ENCODE peak calls at places on chromosomes 16 and 17, in six cellular contexts. Y is MCF 10A, A is tibial nerve, H is head of caudate nucleus, T is SW480, R is IMR-90. C is an unnamed sample.

GRCh38 chr17:75649687-75650086 is 16.5 kb downstream of the SMIM5 start:
- DNase-seq in Y (no peak), A (no peak), H (no peak), T (no peak), R (no peak), C (no peak)

GRCh38 chr17:78689029-78689428 is 93.0 kb downstream of the CYTH1 start:
- DNase-seq in Y (no peak), A (no peak), H (no peak), T (no peak), R (no peak), C (no peak)

GRCh38 chr16:65098916-65099315 is 22.9 kb downstream of the CDH11 start:
- DNase-seq in Y (no peak), A (no peak), H (no peak), T (no peak), R (peak; percentile 26), C (no peak)

GRCh38 chr17:41977991-41978390 is 11.4 kb downstream of the CNP start:
- DNase-seq in Y (no peak), A (no peak), H (no peak), T (no peak), R (no peak), C (no peak)

GRCh38 chr17:49523706-49524472 is 28.8 kb downstream of the NGFR start:
- DNase-seq in Y (peak; percentile 95), A (no peak), H (no peak), T (peak; percentile 81), R (no peak), C (peak; percentile 95)

GRCh38 chr17:64739316-64740058 is 77.4 kb upstream of the SMURF2 start:
- DNase-seq in Y (peak; percentile 79), A (no peak), H (no peak), T (no peak), R (peak; percentile 84), C (peak; percentile 42)

GRCh38 chr17:32755045-32755805 is 121.7 kb downstream of the MYO1D start:
- DNase-seq in Y (peak; percentile 66), A (no peak), H (peak; percentile 34), T (peak; percentile 66), R (peak; percentile 76), C (peak; percentile 51)

GRCh38 chr17:48593126-48593829 is at the start of gene HOXB5:
- DNase-seq in Y (no peak), A (no peak), H (no peak), T (no peak), R (peak; percentile 22), C (no peak)

GRCh38 chr16:51762081-51762995 is 611.3 kb upstream of the SALL1 start:
- DNase-seq in Y (peak; percentile 76), A (peak; percentile 64), H (peak; percentile 97), T (peak; percentile 64), R (peak; percentile 70), C (peak; percentile 49)

GRCh38 chr16:64858076-64858475 is 263.8 kb downstream of the CDH11 start:
- DNase-seq in Y (no peak), A (no peak), H (no peak), T (no peak), R (peak; percentile 78), C (no peak)

GRCh38 chr16:85178596-85178995 is 66.3 kb upstream of the CIBAR2 start:
- DNase-seq in Y (no peak), A (no peak), H (no peak), T (no peak), R (no peak), C (no peak)

GRCh38 chr16:4593069-4593468 is 21.6 kb downstream of the UBALD1 start:
- DNase-seq in Y (no peak), A (no peak), H (no peak), T (no peak), R (no peak), C (no peak)

GRCh38 chr16:2962334-2963073 is 1.6 kb upstream of the KREMEN2 start:
- DNase-seq in Y (no peak), A (no peak), H (no peak), T (no peak), R (no peak), C (no peak)

GRCh38 chr17:71118039-71118438 is 948.7 kb downstream of the KCNJ2 start:
- DNase-seq in Y (peak; percentile 57), A (no peak), H (no peak), T (peak; percentile 15), R (peak; percentile 18), C (peak; percentile 62)

GRCh38 chr17:44304651-44305050 is 3.8 kb upstream of the RUNDC3A start:
- DNase-seq in Y (no peak), A (no peak), H (no peak), T (no peak), R (no peak), C (no peak)

GRCh38 chr17:66240630-66241029 is 11.4 kb upstream of the APOH start:
- DNase-seq in Y (no peak), A (no peak), H (no peak), T (peak; percentile 13), R (peak; percentile 74), C (peak; percentile 57)

GRCh38 chr16:85378145-85379040 is 234.7 kb upstream of the GSE1 start:
- DNase-seq in Y (no peak), A (no peak), H (no peak), T (no peak), R (no peak), C (no peak)

GRCh38 chr17:38578229-38578628 is 27.5 kb downstream of the SRCIN1 start:
- DNase-seq in Y (no peak), A (no peak), H (no peak), T (no peak), R (no peak), C (no peak)

GRCh38 chr16:30533146-30533522 is 1.5 kb downstream of the ZNF747 start:
- DNase-seq in Y (no peak), A (no peak), H (no peak), T (no peak), R (no peak), C (no peak)

GRCh38 chr17:82296511-82297279 is 20.7 kb downstream of the CD7 start:
- DNase-seq in Y (peak; percentile 62), A (no peak), H (no peak), T (no peak), R (no peak), C (peak; percentile 23)

GRCh38 chr17:17385502-17385901 is 82.3 kb downstream of the NT5M start:
- DNase-seq in Y (no peak), A (no peak), H (peak; percentile 69), T (no peak), R (no peak), C (no peak)

GRCh38 chr17:5948811-5949210 is 121.4 kb upstream of the WSCD1 start:
- DNase-seq in Y (no peak), A (no peak), H (no peak), T (no peak), R (no peak), C (no peak)

GRCh38 chr16:47728229-47728628 is 267.1 kb downstream of the PHKB start:
- DNase-seq in Y (no peak), A (no peak), H (no peak), T (no peak), R (no peak), C (no peak)